ENCODE peak calls at places on chromosomes 4 and X, in eight cellular contexts. One of them, this sample, is unnamed.

GRCh38 chrX:107766470-107767140 is 9.0 kb downstream of the TSC22D3 start:
- DNase-seq in A549: no peak
- DNase-seq in endothelial cell of umbilical vein: no peak
- DNase-seq in GM12878: no peak
- DNase-seq in HCT116: no peak
- DNase-seq in K562: no peak
- DNase-seq in H1: no peak
- DNase-seq in HepG2: no peak
- DNase-seq in this sample: peak

GRCh38 chr4:26263165-26263564 is 57.6 kb upstream of the RBPJ start:
- DNase-seq in A549: peak
- DNase-seq in endothelial cell of umbilical vein: no peak
- DNase-seq in GM12878: no peak
- DNase-seq in HCT116: peak
- DNase-seq in K562: peak
- DNase-seq in H1: no peak
- DNase-seq in HepG2: no peak
- DNase-seq in this sample: peak

GRCh38 chrX:149036086-149036485 is 469.0 kb downstream of the IDS start:
- DNase-seq in A549: no peak
- DNase-seq in endothelial cell of umbilical vein: no peak
- DNase-seq in GM12878: no peak
- DNase-seq in HCT116: no peak
- DNase-seq in K562: no peak
- DNase-seq in H1: no peak
- DNase-seq in HepG2: no peak
- DNase-seq in this sample: peak

GRCh38 chrX:14919421-14919820 is 46.2 kb downstream of the MOSPD2 start:
- DNase-seq in A549: no peak
- DNase-seq in endothelial cell of umbilical vein: peak
- DNase-seq in GM12878: no peak
- DNase-seq in HCT116: no peak
- DNase-seq in K562: no peak
- DNase-seq in H1: no peak
- DNase-seq in HepG2: no peak
- DNase-seq in this sample: no peak

GRCh38 chr4:80209302-80209701 is 12.0 kb downstream of the PRDM8 start:
- DNase-seq in A549: no peak
- DNase-seq in endothelial cell of umbilical vein: no peak
- DNase-seq in GM12878: no peak
- DNase-seq in HCT116: no peak
- DNase-seq in K562: no peak
- DNase-seq in H1: no peak
- DNase-seq in HepG2: no peak
- DNase-seq in this sample: no peak

GRCh38 chr4:105061136-105061696 is 85.5 kb upstream of the TET2 start:
- DNase-seq in A549: no peak
- DNase-seq in endothelial cell of umbilical vein: peak
- DNase-seq in GM12878: peak
- DNase-seq in HCT116: peak
- DNase-seq in K562: no peak
- DNase-seq in H1: peak
- DNase-seq in HepG2: peak
- DNase-seq in this sample: peak

GRCh38 chrX:126552313-126553022 is at the start of gene DCAF12L1:
- DNase-seq in A549: no peak
- DNase-seq in endothelial cell of umbilical vein: peak
- DNase-seq in GM12878: no peak
- DNase-seq in HCT116: no peak
- DNase-seq in K562: no peak
- DNase-seq in H1: no peak
- DNase-seq in HepG2: no peak
- DNase-seq in this sample: no peak

GRCh38 chrX:135505356-135505755 is 15.1 kb upstream of the INTS6L start:
- DNase-seq in A549: no peak
- DNase-seq in endothelial cell of umbilical vein: no peak
- DNase-seq in GM12878: no peak
- DNase-seq in HCT116: no peak
- DNase-seq in K562: no peak
- DNase-seq in H1: no peak
- DNase-seq in HepG2: no peak
- DNase-seq in this sample: no peak

GRCh38 chrX:2514131-2514530 is 13.4 kb upstream of the DHRSX start:
- DNase-seq in A549: no peak
- DNase-seq in endothelial cell of umbilical vein: no peak
- DNase-seq in GM12878: no peak
- DNase-seq in HCT116: no peak
- DNase-seq in K562: no peak
- DNase-seq in H1: no peak
- DNase-seq in HepG2: no peak
- DNase-seq in this sample: no peak

GRCh38 chr4:87213425-87213824 is 7.0 kb downstream of the KLHL8 start:
- DNase-seq in A549: no peak
- DNase-seq in endothelial cell of umbilical vein: peak
- DNase-seq in GM12878: no peak
- DNase-seq in HCT116: no peak
- DNase-seq in K562: no peak
- DNase-seq in H1: no peak
- DNase-seq in HepG2: no peak
- DNase-seq in this sample: peak

GRCh38 chr4:87120411-87121162 is 99.8 kb downstream of the KLHL8 start:
- DNase-seq in A549: no peak
- DNase-seq in endothelial cell of umbilical vein: peak
- DNase-seq in GM12878: no peak
- DNase-seq in HCT116: no peak
- DNase-seq in K562: no peak
- DNase-seq in H1: no peak
- DNase-seq in HepG2: peak
- DNase-seq in this sample: no peak

GRCh38 chr4:81214518-81215218 is 354 bp downstream of the PRKG2 start:
- DNase-seq in A549: peak
- DNase-seq in endothelial cell of umbilical vein: no peak
- DNase-seq in GM12878: no peak
- DNase-seq in HCT116: no peak
- DNase-seq in K562: no peak
- DNase-seq in H1: no peak
- DNase-seq in HepG2: no peak
- DNase-seq in this sample: no peak

GRCh38 chr4:155405059-155405458 is 28.3 kb upstream of the MAP9 start:
- DNase-seq in A549: no peak
- DNase-seq in endothelial cell of umbilical vein: no peak
- DNase-seq in GM12878: no peak
- DNase-seq in HCT116: no peak
- DNase-seq in K562: no peak
- DNase-seq in H1: no peak
- DNase-seq in HepG2: no peak
- DNase-seq in this sample: no peak

GRCh38 chr4:150049682-150050081 is 28.6 kb upstream of the DCLK2 start:
- DNase-seq in A549: no peak
- DNase-seq in endothelial cell of umbilical vein: no peak
- DNase-seq in GM12878: no peak
- DNase-seq in HCT116: no peak
- DNase-seq in K562: no peak
- DNase-seq in H1: no peak
- DNase-seq in HepG2: no peak
- DNase-seq in this sample: no peak

GRCh38 chr4:89110986-89111832 is at the start of gene TIGD2:
- DNase-seq in A549: peak
- DNase-seq in endothelial cell of umbilical vein: peak
- DNase-seq in GM12878: peak
- DNase-seq in HCT116: peak
- DNase-seq in K562: peak
- DNase-seq in H1: peak
- DNase-seq in HepG2: peak
- DNase-seq in this sample: peak

GRCh38 chr4:89109841-89110540 is 1.3 kb upstream of the TIGD2 start:
- DNase-seq in A549: no peak
- DNase-seq in endothelial cell of umbilical vein: peak
- DNase-seq in GM12878: no peak
- DNase-seq in HCT116: no peak
- DNase-seq in K562: no peak
- DNase-seq in H1: no peak
- DNase-seq in HepG2: no peak
- DNase-seq in this sample: no peak

GRCh38 chr4:89113415-89113814 is 2.1 kb downstream of the TIGD2 start:
- DNase-seq in A549: no peak
- DNase-seq in endothelial cell of umbilical vein: no peak
- DNase-seq in GM12878: no peak
- DNase-seq in HCT116: no peak
- DNase-seq in K562: no peak
- DNase-seq in H1: no peak
- DNase-seq in HepG2: peak
- DNase-seq in this sample: no peak

GRCh38 chr4:89110541-89110985 is 770 bp upstream of the TIGD2 start:
- DNase-seq in A549: no peak
- DNase-seq in endothelial cell of umbilical vein: no peak
- DNase-seq in GM12878: no peak
- DNase-seq in HCT116: no peak
- DNase-seq in K562: peak
- DNase-seq in H1: no peak
- DNase-seq in HepG2: no peak
- DNase-seq in this sample: no peak

GRCh38 chr4:89111833-89112563 is 665 bp downstream of the TIGD2 start:
- DNase-seq in A549: peak
- DNase-seq in endothelial cell of umbilical vein: peak
- DNase-seq in GM12878: no peak
- DNase-seq in HCT116: no peak
- DNase-seq in K562: no peak
- DNase-seq in H1: no peak
- DNase-seq in HepG2: peak
- DNase-seq in this sample: peak
- TF ChIP-seq POLR2A in A549: no peak
- TF ChIP-seq POLR2A in endothelial cell of umbilical vein: no peak
- TF ChIP-seq POLR2A in GM12878: no peak
- TF ChIP-seq POLR2A in HCT116: no peak
- TF ChIP-seq POLR2A in K562: no peak
- TF ChIP-seq POLR2A in H1: no peak
- TF ChIP-seq POLR2A in HepG2: no peak
- TF ChIP-seq POLR2A in this sample: no peak

DNA sequence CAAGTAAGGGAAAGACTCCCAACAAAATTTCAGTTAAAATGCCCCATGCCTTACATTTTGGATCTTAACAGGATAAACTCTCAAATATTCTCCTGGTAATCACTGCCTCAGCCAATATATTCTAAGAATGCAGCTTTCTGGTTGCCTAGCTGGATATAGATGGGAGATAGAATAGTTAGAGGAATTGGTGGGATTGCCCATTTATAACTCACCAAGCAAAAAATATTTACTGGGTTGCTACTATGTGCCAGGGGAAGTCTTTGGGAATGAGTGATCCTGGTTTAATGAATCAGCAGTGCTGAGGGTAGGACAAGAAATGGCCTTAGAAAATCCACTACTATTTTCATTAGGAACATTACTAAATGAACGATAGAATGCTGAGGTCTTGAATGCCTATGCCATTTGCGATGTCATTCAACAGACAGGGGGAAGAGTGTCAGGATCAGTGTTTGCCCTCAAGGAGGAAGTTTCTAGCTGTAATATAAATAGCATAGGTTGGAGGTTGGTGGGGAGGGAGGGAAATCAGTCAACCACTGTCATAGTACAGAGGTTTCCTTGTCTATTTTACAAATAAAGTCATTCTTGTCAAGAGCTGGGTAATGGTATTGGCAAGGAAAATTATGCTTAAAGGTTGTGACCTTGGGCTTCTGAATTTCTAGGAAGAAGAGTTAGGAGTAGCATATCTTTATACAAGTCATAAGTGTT is 63.5 kb downstream of the ENOPH1 start:
- DNase-seq in A549: no peak
- DNase-seq in endothelial cell of umbilical vein: no peak
- DNase-seq in GM12878: no peak
- DNase-seq in HCT116: no peak
- DNase-seq in K562: no peak
- DNase-seq in H1: no peak
- DNase-seq in HepG2: no peak
- DNase-seq in this sample: peak
- TF ChIP-seq MAX in A549: no peak
- TF ChIP-seq MAX in endothelial cell of umbilical vein: no peak
- TF ChIP-seq MAX in GM12878: no peak
- TF ChIP-seq MAX in HCT116: no peak
- TF ChIP-seq MAX in K562: no peak
- TF ChIP-seq MAX in H1: no peak
- TF ChIP-seq MAX in HepG2: no peak
- TF ChIP-seq MAX in this sample: no peak

DNA sequence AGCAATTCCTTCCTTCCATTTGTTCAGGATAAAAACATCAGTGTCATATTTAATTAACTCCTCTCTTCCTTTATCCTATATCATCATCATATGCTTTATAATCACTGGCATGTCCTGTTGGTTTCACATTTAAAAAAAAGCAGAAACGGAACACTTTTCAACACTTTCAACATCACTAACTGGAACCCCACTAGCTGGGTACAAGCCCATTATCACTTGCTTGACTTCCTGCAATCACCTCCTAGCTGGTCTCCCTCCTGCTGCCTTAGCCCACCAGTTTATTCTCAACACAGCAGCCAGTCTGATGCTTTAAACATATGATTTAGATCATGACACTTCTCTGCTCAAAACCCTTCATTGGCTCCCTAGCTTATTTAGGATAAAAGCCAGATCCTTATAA is 116.4 kb upstream of the LSM6 start:
- DNase-seq in A549: no peak
- DNase-seq in endothelial cell of umbilical vein: no peak
- DNase-seq in GM12878: peak
- DNase-seq in HCT116: no peak
- DNase-seq in K562: no peak
- DNase-seq in H1: no peak
- DNase-seq in HepG2: no peak
- DNase-seq in this sample: peak
- TF ChIP-seq POLR2A in A549: no peak
- TF ChIP-seq POLR2A in endothelial cell of umbilical vein: no peak
- TF ChIP-seq POLR2A in GM12878: peak
- TF ChIP-seq POLR2A in HCT116: no peak
- TF ChIP-seq POLR2A in K562: no peak
- TF ChIP-seq POLR2A in H1: no peak
- TF ChIP-seq POLR2A in HepG2: no peak
- TF ChIP-seq POLR2A in this sample: no peak

GRCh38 chr4:113186960-113187757 is 137.7 kb downstream of the ANK2 start:
- DNase-seq in A549: no peak
- DNase-seq in endothelial cell of umbilical vein: no peak
- DNase-seq in GM12878: no peak
- DNase-seq in HCT116: no peak
- DNase-seq in K562: no peak
- DNase-seq in H1: no peak
- DNase-seq in HepG2: no peak
- DNase-seq in this sample: no peak

GRCh38 chr4:113179091-113179490 is 129.6 kb downstream of the ANK2 start:
- DNase-seq in A549: no peak
- DNase-seq in endothelial cell of umbilical vein: no peak
- DNase-seq in GM12878: no peak
- DNase-seq in HCT116: no peak
- DNase-seq in K562: no peak
- DNase-seq in H1: no peak
- DNase-seq in HepG2: no peak
- DNase-seq in this sample: no peak

GRCh38 chr4:113179996-113180395 is 130.5 kb downstream of the ANK2 start:
- DNase-seq in A549: no peak
- DNase-seq in endothelial cell of umbilical vein: no peak
- DNase-seq in GM12878: no peak
- DNase-seq in HCT116: no peak
- DNase-seq in K562: no peak
- DNase-seq in H1: no peak
- DNase-seq in HepG2: no peak
- DNase-seq in this sample: no peak

GRCh38 chr4:113183032-113183573 is 133.7 kb downstream of the ANK2 start:
- DNase-seq in A549: no peak
- DNase-seq in endothelial cell of umbilical vein: no peak
- DNase-seq in GM12878: no peak
- DNase-seq in HCT116: no peak
- DNase-seq in K562: no peak
- DNase-seq in H1: no peak
- DNase-seq in HepG2: no peak
- DNase-seq in this sample: no peak

GRCh38 chr4:113181289-113182007 is 132.0 kb downstream of the ANK2 start:
- DNase-seq in A549: no peak
- DNase-seq in endothelial cell of umbilical vein: no peak
- DNase-seq in GM12878: no peak
- DNase-seq in HCT116: no peak
- DNase-seq in K562: no peak
- DNase-seq in H1: no peak
- DNase-seq in HepG2: peak
- DNase-seq in this sample: no peak
- TF ChIP-seq MAX in A549: no peak
- TF ChIP-seq MAX in endothelial cell of umbilical vein: no peak
- TF ChIP-seq MAX in GM12878: no peak
- TF ChIP-seq MAX in HCT116: no peak
- TF ChIP-seq MAX in K562: no peak
- TF ChIP-seq MAX in H1: no peak
- TF ChIP-seq MAX in HepG2: no peak
- TF ChIP-seq MAX in this sample: no peak

This sample was measured in NB4.